ENCODE peak calls at places on chromosomes 4 and X, in nine cellular contexts. One of them, this sample, is unnamed.

GRCh38 chrX:30910124-30910860 is 21.2 kb upstream of the TAB3 start:
- DNase-seq in HepG2: no peak
- DNase-seq in HCT116: no peak
- DNase-seq in SK-N-SH: no peak
- DNase-seq in endothelial cell of umbilical vein: no peak
- DNase-seq in A549: no peak
- DNase-seq in K562: peak
- DNase-seq in GM12878: no peak
- DNase-seq in H1: no peak
- DNase-seq in this sample: peak

GRCh38 chr4:147640331-147640730 is 23.1 kb downstream of the TMEM184C start:
- DNase-seq in HepG2: no peak
- DNase-seq in HCT116: no peak
- DNase-seq in SK-N-SH: no peak
- DNase-seq in endothelial cell of umbilical vein: no peak
- DNase-seq in A549: no peak
- DNase-seq in K562: no peak
- DNase-seq in GM12878: no peak
- DNase-seq in H1: no peak
- DNase-seq in this sample: no peak

GRCh38 chr4:67483868-67484602 is 61.3 kb downstream of the CENPC start:
- DNase-seq in HepG2: no peak
- DNase-seq in HCT116: no peak
- DNase-seq in SK-N-SH: no peak
- DNase-seq in endothelial cell of umbilical vein: no peak
- DNase-seq in A549: no peak
- DNase-seq in K562: peak
- DNase-seq in GM12878: no peak
- DNase-seq in H1: no peak
- DNase-seq in this sample: no peak

GRCh38 chr4:154490589-154491340 is 834 bp downstream of the DCHS2 start:
- DNase-seq in HepG2: no peak
- DNase-seq in HCT116: no peak
- DNase-seq in SK-N-SH: peak
- DNase-seq in endothelial cell of umbilical vein: no peak
- DNase-seq in A549: peak
- DNase-seq in K562: no peak
- DNase-seq in GM12878: no peak
- DNase-seq in H1: peak
- DNase-seq in this sample: no peak

GRCh38 chr4:16217300-16218051 is 8.8 kb downstream of the TAPT1 start:
- DNase-seq in HepG2: no peak
- DNase-seq in HCT116: no peak
- DNase-seq in SK-N-SH: no peak
- DNase-seq in endothelial cell of umbilical vein: no peak
- DNase-seq in A549: no peak
- DNase-seq in K562: no peak
- DNase-seq in GM12878: no peak
- DNase-seq in H1: no peak
- DNase-seq in this sample: no peak

GRCh38 chr4:127140306-127140705 is 492.5 kb upstream of the INTU start:
- DNase-seq in HepG2: no peak
- DNase-seq in HCT116: no peak
- DNase-seq in SK-N-SH: no peak
- DNase-seq in endothelial cell of umbilical vein: no peak
- DNase-seq in A549: peak
- DNase-seq in K562: no peak
- DNase-seq in GM12878: no peak
- DNase-seq in H1: no peak
- DNase-seq in this sample: no peak

GRCh38 chrX:97524997-97525396 is 641.3 kb downstream of the RPA4 start:
- DNase-seq in HepG2: no peak
- DNase-seq in HCT116: no peak
- DNase-seq in SK-N-SH: no peak
- DNase-seq in endothelial cell of umbilical vein: peak
- DNase-seq in A549: no peak
- DNase-seq in K562: no peak
- DNase-seq in GM12878: no peak
- DNase-seq in H1: no peak
- DNase-seq in this sample: no peak

GRCh38 chr4:168589154-168589553 is 92.3 kb downstream of the PALLD start:
- DNase-seq in HepG2: no peak
- DNase-seq in HCT116: peak
- DNase-seq in SK-N-SH: no peak
- DNase-seq in endothelial cell of umbilical vein: peak
- DNase-seq in A549: peak
- DNase-seq in K562: no peak
- DNase-seq in GM12878: no peak
- DNase-seq in H1: no peak
- DNase-seq in this sample: no peak

GRCh38 chr4:74410272-74410671 is 34.7 kb upstream of the AREG start:
- DNase-seq in HepG2: no peak
- DNase-seq in HCT116: no peak
- DNase-seq in SK-N-SH: no peak
- DNase-seq in endothelial cell of umbilical vein: no peak
- DNase-seq in A549: no peak
- DNase-seq in K562: no peak
- DNase-seq in GM12878: no peak
- DNase-seq in H1: no peak
- DNase-seq in this sample: no peak

GRCh38 chr4:40446785-40447184 is 111.7 kb downstream of the CHRNA9 start:
- DNase-seq in HepG2: no peak
- DNase-seq in HCT116: no peak
- DNase-seq in SK-N-SH: no peak
- DNase-seq in endothelial cell of umbilical vein: no peak
- DNase-seq in A549: no peak
- DNase-seq in K562: no peak
- DNase-seq in GM12878: no peak
- DNase-seq in H1: no peak
- DNase-seq in this sample: no peak

GRCh38 chr4:624705-625590 is at the start of gene PDE6B:
- DNase-seq in HepG2: no peak
- DNase-seq in HCT116: no peak
- DNase-seq in SK-N-SH: no peak
- DNase-seq in endothelial cell of umbilical vein: no peak
- DNase-seq in A549: no peak
- DNase-seq in K562: peak
- DNase-seq in GM12878: no peak
- DNase-seq in H1: no peak
- DNase-seq in this sample: no peak

GRCh38 chrX:16885628-16886027 is 15.5 kb upstream of the RBBP7 start:
- DNase-seq in HepG2: no peak
- DNase-seq in HCT116: no peak
- DNase-seq in SK-N-SH: no peak
- DNase-seq in endothelial cell of umbilical vein: no peak
- DNase-seq in A549: no peak
- DNase-seq in K562: no peak
- DNase-seq in GM12878: no peak
- DNase-seq in H1: no peak
- DNase-seq in this sample: no peak

GRCh38 chrX:102808336-102808735 is 87.8 kb downstream of the GPRASP3 start:
- DNase-seq in HepG2: no peak
- DNase-seq in HCT116: no peak
- DNase-seq in SK-N-SH: no peak
- DNase-seq in endothelial cell of umbilical vein: no peak
- DNase-seq in A549: no peak
- DNase-seq in K562: no peak
- DNase-seq in GM12878: no peak
- DNase-seq in H1: no peak
- DNase-seq in this sample: no peak

GRCh38 chrX:133645977-133646750 is 230.9 kb upstream of the GPC4 start:
- DNase-seq in HepG2: no peak
- DNase-seq in HCT116: no peak
- DNase-seq in SK-N-SH: no peak
- DNase-seq in endothelial cell of umbilical vein: no peak
- DNase-seq in A549: no peak
- DNase-seq in K562: no peak
- DNase-seq in GM12878: no peak
- DNase-seq in H1: no peak
- DNase-seq in this sample: peak

GRCh38 chr4:159446266-159446976 is 343.5 kb downstream of the RAPGEF2 start:
- DNase-seq in HepG2: peak
- DNase-seq in HCT116: peak
- DNase-seq in SK-N-SH: peak
- DNase-seq in endothelial cell of umbilical vein: peak
- DNase-seq in A549: peak
- DNase-seq in K562: peak
- DNase-seq in GM12878: peak
- DNase-seq in H1: peak
- DNase-seq in this sample: peak

GRCh38 chrX:31353095-31353494 is 281.3 kb upstream of the FTHL17 start:
- DNase-seq in HepG2: no peak
- DNase-seq in HCT116: no peak
- DNase-seq in SK-N-SH: no peak
- DNase-seq in endothelial cell of umbilical vein: no peak
- DNase-seq in A549: no peak
- DNase-seq in K562: no peak
- DNase-seq in GM12878: no peak
- DNase-seq in H1: no peak
- DNase-seq in this sample: no peak

GRCh38 chr4:1471443-1472147 is 65.4 kb upstream of the NKX1-1 start:
- DNase-seq in HepG2: no peak
- DNase-seq in HCT116: no peak
- DNase-seq in SK-N-SH: peak
- DNase-seq in endothelial cell of umbilical vein: no peak
- DNase-seq in A549: no peak
- DNase-seq in K562: no peak
- DNase-seq in GM12878: no peak
- DNase-seq in H1: no peak
- DNase-seq in this sample: no peak

GRCh38 chrX:37779857-37780256 is at the start of gene CYBB:
- DNase-seq in HepG2: no peak
- DNase-seq in HCT116: no peak
- DNase-seq in SK-N-SH: no peak
- DNase-seq in endothelial cell of umbilical vein: no peak
- DNase-seq in A549: no peak
- DNase-seq in K562: no peak
- DNase-seq in GM12878: no peak
- DNase-seq in H1: no peak
- DNase-seq in this sample: peak

GRCh38 chr4:27068151-27068862 is 207.7 kb downstream of the STIM2 start:
- DNase-seq in HepG2: no peak
- DNase-seq in HCT116: no peak
- DNase-seq in SK-N-SH: no peak
- DNase-seq in endothelial cell of umbilical vein: no peak
- DNase-seq in A549: no peak
- DNase-seq in K562: no peak
- DNase-seq in GM12878: no peak
- DNase-seq in H1: peak
- DNase-seq in this sample: no peak
- H3K4me3 ChIP-seq in HepG2: no peak
- H3K4me3 ChIP-seq in HCT116: no peak
- H3K4me3 ChIP-seq in SK-N-SH: no peak
- H3K4me3 ChIP-seq in endothelial cell of umbilical vein: no peak
- H3K4me3 ChIP-seq in A549: no peak
- H3K4me3 ChIP-seq in K562: no peak
- H3K4me3 ChIP-seq in GM12878: no peak
- H3K4me3 ChIP-seq in H1: no peak
- H3K4me3 ChIP-seq in this sample: no peak

GRCh38 chrX:107448625-107449468 is 605 bp upstream of the FRMPD3 start:
- DNase-seq in HepG2: no peak
- DNase-seq in HCT116: no peak
- DNase-seq in SK-N-SH: peak
- DNase-seq in endothelial cell of umbilical vein: no peak
- DNase-seq in A549: peak
- DNase-seq in K562: no peak
- DNase-seq in GM12878: no peak
- DNase-seq in H1: peak
- DNase-seq in this sample: no peak
- TF ChIP-seq CTCF in HepG2: no peak
- TF ChIP-seq CTCF in HCT116: no peak
- TF ChIP-seq CTCF in SK-N-SH: no peak
- TF ChIP-seq CTCF in endothelial cell of umbilical vein: no peak
- TF ChIP-seq CTCF in A549: no peak
- TF ChIP-seq CTCF in K562: no peak
- TF ChIP-seq CTCF in GM12878: no peak
- TF ChIP-seq CTCF in H1: peak
- TF ChIP-seq CTCF in this sample: no peak

GRCh38 chr4:172648471-172648870 is 520.1 kb upstream of the GALNT7 start:
- DNase-seq in HepG2: no peak
- DNase-seq in HCT116: no peak
- DNase-seq in SK-N-SH: no peak
- DNase-seq in endothelial cell of umbilical vein: no peak
- DNase-seq in A549: no peak
- DNase-seq in K562: no peak
- DNase-seq in GM12878: no peak
- DNase-seq in H1: no peak
- DNase-seq in this sample: no peak
- TF ChIP-seq MAX in HepG2: no peak
- TF ChIP-seq MAX in HCT116: no peak
- TF ChIP-seq MAX in SK-N-SH: no peak
- TF ChIP-seq MAX in endothelial cell of umbilical vein: no peak
- TF ChIP-seq MAX in A549: no peak
- TF ChIP-seq MAX in K562: no peak
- TF ChIP-seq MAX in GM12878: no peak
- TF ChIP-seq MAX in H1: no peak
- TF ChIP-seq MAX in this sample: no peak

GRCh38 chr4:153261431-153261830 is 57.2 kb downstream of the TRIM2 start:
- DNase-seq in HepG2: no peak
- DNase-seq in HCT116: no peak
- DNase-seq in SK-N-SH: no peak
- DNase-seq in endothelial cell of umbilical vein: no peak
- DNase-seq in A549: no peak
- DNase-seq in K562: no peak
- DNase-seq in GM12878: no peak
- DNase-seq in H1: no peak
- DNase-seq in this sample: no peak

GRCh38 chr4:153260553-153261306 is 56.5 kb downstream of the TRIM2 start:
- DNase-seq in HepG2: no peak
- DNase-seq in HCT116: no peak
- DNase-seq in SK-N-SH: peak
- DNase-seq in endothelial cell of umbilical vein: peak
- DNase-seq in A549: no peak
- DNase-seq in K562: no peak
- DNase-seq in GM12878: no peak
- DNase-seq in H1: no peak
- DNase-seq in this sample: no peak

GRCh38 chr4:153259679-153260078 is 55.4 kb downstream of the TRIM2 start:
- DNase-seq in HepG2: no peak
- DNase-seq in HCT116: no peak
- DNase-seq in SK-N-SH: no peak
- DNase-seq in endothelial cell of umbilical vein: no peak
- DNase-seq in A549: no peak
- DNase-seq in K562: no peak
- DNase-seq in GM12878: no peak
- DNase-seq in H1: no peak
- DNase-seq in this sample: no peak

GRCh38 chr4:153258750-153259149 is 54.5 kb downstream of the TRIM2 start:
- DNase-seq in HepG2: no peak
- DNase-seq in HCT116: no peak
- DNase-seq in SK-N-SH: no peak
- DNase-seq in endothelial cell of umbilical vein: no peak
- DNase-seq in A549: no peak
- DNase-seq in K562: no peak
- DNase-seq in GM12878: no peak
- DNase-seq in H1: no peak
- DNase-seq in this sample: no peak

DNA sequence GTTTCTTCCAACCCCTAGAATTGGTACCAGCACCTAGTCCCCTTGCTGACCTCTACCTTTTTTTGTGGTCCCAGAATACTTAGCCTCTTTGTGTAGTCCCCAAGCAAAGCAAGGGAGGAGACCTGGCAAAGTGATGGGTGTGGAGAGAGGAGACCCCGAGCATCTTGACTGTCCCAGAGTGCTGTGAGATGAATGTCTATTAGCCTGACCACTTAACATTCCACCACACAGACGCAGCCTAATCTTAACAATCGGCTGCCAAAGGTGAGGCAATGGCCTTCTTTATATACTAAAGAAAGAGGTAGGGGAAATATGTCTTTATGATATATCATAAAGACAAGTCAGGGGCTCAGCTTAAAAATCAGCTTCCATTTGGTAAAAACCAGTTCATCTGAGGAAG is 55.9 kb downstream of the TRIM2 start:
- DNase-seq in HepG2: no peak
- DNase-seq in HCT116: no peak
- DNase-seq in SK-N-SH: no peak
- DNase-seq in endothelial cell of umbilical vein: no peak
- DNase-seq in A549: no peak
- DNase-seq in K562: no peak
- DNase-seq in GM12878: no peak
- DNase-seq in H1: no peak
- DNase-seq in this sample: no peak
- H3K4me3 ChIP-seq in HepG2: no peak
- H3K4me3 ChIP-seq in HCT116: no peak
- H3K4me3 ChIP-seq in SK-N-SH: no peak
- H3K4me3 ChIP-seq in endothelial cell of umbilical vein: no peak
- H3K4me3 ChIP-seq in A549: no peak
- H3K4me3 ChIP-seq in K562: no peak
- H3K4me3 ChIP-seq in GM12878: no peak
- H3K4me3 ChIP-seq in H1: no peak
- H3K4me3 ChIP-seq in this sample: no peak